ENCODE peak calls at places on chromosomes 2 and 18, in nine cellular contexts. H is left ventricle myocardium inferior, M is GM23338, X is psoas muscle, S is left lung, C is ovary, N is stomach, U is esophagus squamous epithelium, I is astrocyte. J is an unnamed sample.
A peak's percentile ranks its signal among the peaks of the same experiment; 100 is the strongest.

GRCh38 chr2:29317077-29317517 is 201.9 kb downstream of the CLIP4 start:
- DNase-seq in H (no peak), M (no peak), X (no peak), S (no peak), C (no peak), N (no peak), U (no peak), I (peak; percentile 95), J (no peak)

GRCh38 chr2:117137371-117137770 is 677.1 kb upstream of the DDX18 start:
- DNase-seq in H (no peak), M (no peak), X (no peak), S (no peak), C (no peak), N (no peak), U (no peak), I (no peak), J (no peak)

GRCh38 chr2:26313446-26313845 is 32.5 kb upstream of the SELENOI start:
- DNase-seq in H (no peak), M (no peak), X (no peak), S (no peak), C (no peak), N (no peak), U (no peak), I (no peak), J (no peak)

GRCh38 chr2:187397870-187398269 is 50.2 kb downstream of the CALCRL start:
- DNase-seq in H (no peak), M (no peak), X (no peak), S (no peak), C (no peak), N (no peak), U (no peak), I (no peak), J (no peak)

GRCh38 chr2:129129087-129129486 is 810.4 kb upstream of the HS6ST1 start:
- DNase-seq in H (no peak), M (no peak), X (no peak), S (no peak), C (no peak), N (no peak), U (no peak), I (no peak), J (no peak)

GRCh38 chr2:232519581-232519980 is 607 bp upstream of the PRSS56 start:
- DNase-seq in H (no peak), M (no peak), X (no peak), S (no peak), C (no peak), N (no peak), U (no peak), I (no peak), J (no peak)

GRCh38 chr2:239495175-239495574 is 94.4 kb upstream of the HDAC4 start:
- DNase-seq in H (no peak), M (no peak), X (no peak), S (no peak), C (no peak), N (no peak), U (no peak), I (no peak), J (no peak)

GRCh38 chr2:103788875-103789715 is 1027.3 kb downstream of the TMEM182 start:
- DNase-seq in H (peak; percentile 14), M (peak; percentile 76), X (no peak), S (no peak), C (no peak), N (no peak), U (no peak), I (peak; percentile 56), J (peak; percentile 22)

GRCh38 chr2:233005096-233005495 is 8.0 kb downstream of the NGEF start:
- DNase-seq in H (no peak), M (no peak), X (no peak), S (no peak), C (no peak), N (no peak), U (no peak), I (no peak), J (no peak)

GRCh38 chr2:172251231-172251630 is 148.5 kb upstream of the DLX2 start:
- DNase-seq in H (no peak), M (no peak), X (no peak), S (no peak), C (no peak), N (no peak), U (no peak), I (peak; percentile 71), J (no peak)

GRCh38 chr2:107020386-107020785 is 134.4 kb upstream of the ST6GAL2 start:
- DNase-seq in H (no peak), M (no peak), X (no peak), S (no peak), C (no peak), N (no peak), U (no peak), I (no peak), J (no peak)

GRCh38 chr18:27713037-27713726 is 463.7 kb downstream of the CDH2 start:
- DNase-seq in H (no peak), M (peak; percentile 59), X (no peak), S (no peak), C (no peak), N (no peak), U (no peak), I (no peak), J (no peak)

GRCh38 chr18:10122116-10122515 is 208.3 kb downstream of the VAPA start:
- DNase-seq in H (no peak), M (no peak), X (no peak), S (no peak), C (no peak), N (no peak), U (no peak), I (peak; percentile 92), J (no peak)

GRCh38 chr2:127134833-127135830 is 28.2 kb upstream of the BIN1 start:
- DNase-seq in H (no peak), M (no peak), X (peak; percentile 70), S (peak; percentile 61), C (no peak), N (no peak), U (no peak), I (no peak), J (no peak)

GRCh38 chr18:62258606-62259005 is 66.5 kb upstream of the TNFRSF11A start:
- DNase-seq in H (no peak), M (no peak), X (no peak), S (no peak), C (no peak), N (no peak), U (no peak), I (no peak), J (no peak)

GRCh38 chr18:2223859-2224258 is 347.4 kb downstream of the METTL4 start:
- DNase-seq in H (no peak), M (peak; percentile 69), X (no peak), S (no peak), C (no peak), N (no peak), U (no peak), I (peak; percentile 34), J (peak; percentile 26)

GRCh38 chr2:105504459-105504858 is 105.6 kb upstream of the FHL2 start:
- DNase-seq in H (no peak), M (no peak), X (no peak), S (no peak), C (no peak), N (no peak), U (no peak), I (no peak), J (no peak)

GRCh38 chr2:21740529-21740928 is 616.8 kb downstream of the TDRD15 start:
- DNase-seq in H (no peak), M (no peak), X (no peak), S (no peak), C (no peak), N (no peak), U (no peak), I (no peak), J (no peak)

GRCh38 chr2:172048996-172049503 is 36.3 kb upstream of the DLX1 start:
- DNase-seq in H (no peak), M (no peak), X (no peak), S (no peak), C (no peak), N (no peak), U (no peak), I (no peak), J (no peak)

GRCh38 chr2:185567940-185568339 is 170.7 kb upstream of the FSIP2 start:
- DNase-seq in H (no peak), M (peak; percentile 49), X (no peak), S (no peak), C (no peak), N (no peak), U (no peak), I (no peak), J (no peak)

GRCh38 chr2:20534913-20535801 is 88.3 kb downstream of the RHOB start:
- DNase-seq in H (peak; percentile 53), M (peak; percentile 28), X (peak; percentile 88), S (no peak), C (no peak), N (no peak), U (no peak), I (no peak), J (peak; percentile 53)

GRCh38 chr2:102155131-102155702 is 12.7 kb downstream of the IL1R1 start:
- DNase-seq in H (no peak), M (no peak), X (peak; percentile 49), S (no peak), C (no peak), N (no peak), U (no peak), I (no peak), J (no peak)
- H3K27ac ChIP-seq in H (peak overlapping the region; percentile 57), M (no peak overlapping the region), X (peak overlapping the region; percentile 73), S (peak overlapping the region; percentile 69), C (no peak overlapping the region), N (peak overlapping the region; percentile 76), U (peak overlapping the region; percentile 90), I (no peak overlapping the region), J (no peak overlapping the region)

GRCh38 chr2:144519597-144519933 is 354 bp downstream of the ZEB2 start:
- DNase-seq in H (no peak), M (no peak), X (no peak), S (no peak), C (no peak), N (no peak), U (no peak), I (no peak), J (no peak)
- H3K4me1 ChIP-seq in H (peaks cover 61% of the 10 kb centered on the region), M (peaks cover 65% of the 10 kb centered on the region), X (peaks cover 16% of the 10 kb centered on the region), S (peaks cover 39% of the 10 kb centered on the region), C (peaks cover 4% of the 10 kb centered on the region), N (peaks cover 23% of the 10 kb centered on the region), U (peaks cover 59% of the 10 kb centered on the region), I (peaks cover 38% of the 10 kb centered on the region), J (peaks cover 35% of the 10 kb centered on the region)

GRCh38 chr2:45006041-45006941 is 3.0 kb downstream of the SIX2 start:
- DNase-seq in H (no peak), M (peak; percentile 26), X (no peak), S (no peak), C (no peak), N (no peak), U (no peak), I (no peak), J (no peak)
- H3K27me3 ChIP-seq in H (peaks cover 100% of the 10 kb centered on the region), M (peaks cover 95% of the 10 kb centered on the region), X (no peaks in the 10 kb centered on the region), S (peaks cover 88% of the 10 kb centered on the region), C (no peaks in the 10 kb centered on the region), N (no peaks in the 10 kb centered on the region), U (peaks cover 67% of the 10 kb centered on the region), I (peaks cover 91% of the 10 kb centered on the region), J (peaks cover 95% of the 10 kb centered on the region)

GRCh38 chr18:49786019-49786720 is 27.2 kb downstream of the ACAA2 start:
- DNase-seq in H (no peak), M (no peak), X (no peak), S (no peak), C (no peak), N (no peak), U (no peak), I (no peak), J (no peak)

GRCh38 chr18:49784427-49785185 is 28.7 kb downstream of the ACAA2 start:
- DNase-seq in H (no peak), M (no peak), X (no peak), S (no peak), C (no peak), N (no peak), U (no peak), I (no peak), J (no peak)

GRCh38 chr18:49788327-49788908 is 24.9 kb downstream of the ACAA2 start:
- DNase-seq in H (no peak), M (no peak), X (no peak), S (no peak), C (no peak), N (no peak), U (no peak), I (peak; percentile 25), J (no peak)
- H3K27ac ChIP-seq in H (no peak overlapping the region), M (no peak overlapping the region), X (no peak overlapping the region), S (no peak overlapping the region), C (no peak overlapping the region), N (peak overlapping the region; percentile 21), U (no peak overlapping the region), I (peak overlapping the region; percentile 27), J (no peak overlapping the region)

J was measured in heart right ventricle.